ENCODE peak calls at places on chromosomes 4 and X, in ten cellular contexts. L is heart right ventricle; A is Panc1; F is CD8-positive, alpha-beta T cell; P is ovary; Y is CD4-positive, alpha-beta T cell; S is left ventricle myocardium inferior; M is MM.1S; B is body of pancreas; H is PC-3. E is an unnamed sample. For H3K9me3, the result is how much of the 10 kb centered on the place peaks cover.

GRCh38 chr4:127470290-127470809 is 162.4 kb upstream of the INTU start:
- DNase-seq in L (no peak), A (no peak), F (no peak), P (no peak), Y (no peak), S (no peak), M (no peak), B (no peak), H (no peak), E (no peak)

GRCh38 chr4:167918077-167918476 is 174.3 kb upstream of the ANXA10 start:
- DNase-seq in L (no peak), A (no peak), F (no peak), P (no peak), Y (no peak), S (no peak), M (no peak), B (no peak), H (no peak), E (no peak)

GRCh38 chr4:86720508-86721068 is 126.5 kb downstream of the PTPN13 start:
- DNase-seq in L (no peak), A (no peak), F (no peak), P (no peak), Y (no peak), S (no peak), M (no peak), B (no peak), H (peak), E (no peak)

GRCh38 chr4:150949943-150950342 is 65.1 kb downstream of the LRBA start:
- DNase-seq in L (no peak), A (no peak), F (no peak), P (no peak), Y (no peak), S (no peak), M (no peak), B (no peak), H (no peak), E (no peak)

GRCh38 chr4:76607266-76607799 is 172.3 kb downstream of the SHROOM3 start:
- DNase-seq in L (no peak), A (no peak), F (no peak), P (no peak), Y (no peak), S (no peak), M (peak), B (no peak), H (no peak), E (no peak)

GRCh38 chr4:76278583-76278982 is 27.1 kb downstream of the FAM47E start:
- DNase-seq in L (no peak), A (no peak), F (no peak), P (no peak), Y (no peak), S (no peak), M (no peak), B (no peak), H (no peak), E (no peak)

GRCh38 chr4:42906906-42907774 is 14.6 kb downstream of the GRXCR1 start:
- DNase-seq in L (no peak), A (no peak), F (no peak), P (no peak), Y (no peak), S (no peak), M (peak), B (peak), H (peak), E (no peak)

GRCh38 chr4:184287697-184288255 is 70.1 kb upstream of the ENPP6 start:
- DNase-seq in L (no peak), A (no peak), F (no peak), P (no peak), Y (no peak), S (no peak), M (peak), B (peak), H (peak), E (no peak)

GRCh38 chr4:132859929-132860328 is 289.2 kb upstream of the PCDH10 start:
- DNase-seq in L (no peak), A (no peak), F (no peak), P (no peak), Y (no peak), S (no peak), M (no peak), B (no peak), H (no peak), E (no peak)

GRCh38 chr4:110515676-110516075 is 39.7 kb downstream of the ENPEP start:
- DNase-seq in L (no peak), A (no peak), F (no peak), P (no peak), Y (no peak), S (no peak), M (peak), B (peak), H (no peak), E (no peak)

GRCh38 chrX:17616936-17617335 is 120.4 kb upstream of the SCML1 start:
- DNase-seq in L (no peak), A (no peak), F (no peak), P (no peak), Y (no peak), S (no peak), M (no peak), B (no peak), H (no peak), E (no peak)

GRCh38 chrX:85365370-85365995 is 14.0 kb downstream of the POF1B start:
- DNase-seq in L (no peak), A (no peak), F (no peak), P (no peak), Y (no peak), S (no peak), M (no peak), B (no peak), H (no peak), E (no peak)

GRCh38 chr4:53830511-53830910 is 233.9 kb downstream of the CHIC2 start:
- DNase-seq in L (no peak), A (no peak), F (no peak), P (no peak), Y (no peak), S (no peak), M (no peak), B (no peak), H (no peak), E (no peak)

GRCh38 chr4:53832549-53832948 is 231.9 kb downstream of the CHIC2 start:
- DNase-seq in L (no peak), A (no peak), F (no peak), P (no peak), Y (no peak), S (no peak), M (no peak), B (no peak), H (no peak), E (no peak)
- H3K9me3 ChIP-seq in L (under half), A (under half), F (under half), P (under half), Y (under half), S (under half), M (under half), B (under half), H (under half), E (under half)

GRCh38 chrX:136708348-136708747 is 60.4 kb downstream of the CD40LG start:
- DNase-seq in L (no peak), A (no peak), F (no peak), P (no peak), Y (no peak), S (no peak), M (peak), B (no peak), H (peak), E (no peak)
- TF ChIP-seq CTCF in L (no peak), A (peak), F (peak), P (no peak), Y (peak), S (peak), M (peak), B (no peak), H (peak), E (no peak)

GRCh38 chr4:154345359-154345758 is 146.2 kb downstream of the DCHS2 start:
- DNase-seq in L (no peak), A (no peak), F (no peak), P (no peak), Y (no peak), S (no peak), M (no peak), B (no peak), H (no peak), E (no peak)
- H3K9me3 ChIP-seq in L (under half), A (under half), F (under half), P (under half), Y (under half), S (under half), M (under half), B (under half), H (under half), E (under half)

GRCh38 chr4:122930877-122931276 is 8.5 kb upstream of the NUDT6 start:
- DNase-seq in L (no peak), A (no peak), F (no peak), P (no peak), Y (no peak), S (no peak), M (no peak), B (no peak), H (peak), E (no peak)
- TF ChIP-seq CTCF in L (peak), A (peak), F (peak), P (peak), Y (peak), S (peak), M (peak), B (peak), H (peak), E (peak)

GRCh38 chr4:1591107-1591506 is 93.0 kb downstream of the FAM53A start:
- DNase-seq in L (no peak), A (no peak), F (no peak), P (no peak), Y (no peak), S (no peak), M (no peak), B (no peak), H (no peak), E (no peak)
- H3K9me3 ChIP-seq in L (under half), A (under half), F (under half), P (under half), Y (under half), S (under half), M (under half), B (under half), H (under half), E (under half)

DNA sequence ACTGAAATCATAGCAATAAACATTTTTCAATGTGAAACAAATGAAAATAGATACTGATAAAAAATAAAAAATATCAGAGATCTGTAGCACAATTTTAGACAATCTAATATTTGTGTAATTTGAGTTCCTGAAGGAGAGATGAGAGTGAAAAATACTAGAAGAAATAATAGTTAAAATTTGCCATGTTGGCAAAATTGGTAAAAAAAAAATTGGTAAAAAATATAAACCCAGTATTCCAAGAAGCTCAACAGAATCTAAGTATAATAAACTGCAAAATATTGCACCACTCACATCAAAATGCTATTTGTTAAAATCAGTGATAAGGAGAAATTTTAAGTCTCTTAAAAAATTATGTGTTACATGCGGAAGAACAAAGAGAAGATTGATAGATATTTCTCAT is 1680.7 kb downstream of the PCDH7 start:
- DNase-seq in L (no peak), A (no peak), F (no peak), P (no peak), Y (no peak), S (no peak), M (no peak), B (no peak), H (no peak), E (no peak)
- TF ChIP-seq CTCF in L (no peak), A (no peak), F (no peak), P (no peak), Y (no peak), S (no peak), M (no peak), B (no peak), H (no peak), E (no peak)

GRCh38 chr4:8779371-8779988 is 92.2 kb downstream of the HMX1 start:
- DNase-seq in L (no peak), A (no peak), F (no peak), P (no peak), Y (no peak), S (no peak), M (no peak), B (peak), H (no peak), E (no peak)

GRCh38 chr4:8778301-8778700 is 93.3 kb downstream of the HMX1 start:
- DNase-seq in L (no peak), A (no peak), F (no peak), P (no peak), Y (no peak), S (no peak), M (no peak), B (no peak), H (no peak), E (no peak)

GRCh38 chr4:8777320-8778196 is 94.1 kb downstream of the HMX1 start:
- DNase-seq in L (no peak), A (no peak), F (no peak), P (no peak), Y (no peak), S (no peak), M (no peak), B (no peak), H (peak), E (no peak)

GRCh38 chr4:8780086-8780485 is 91.6 kb downstream of the HMX1 start:
- DNase-seq in L (no peak), A (no peak), F (no peak), P (no peak), Y (no peak), S (no peak), M (no peak), B (no peak), H (no peak), E (no peak)

GRCh38 chr4:8778760-8779159 is 92.9 kb downstream of the HMX1 start:
- DNase-seq in L (no peak), A (no peak), F (no peak), P (no peak), Y (no peak), S (no peak), M (no peak), B (no peak), H (no peak), E (no peak)
- H3K9me3 ChIP-seq in L (under half), A (under half), F (under half), P (under half), Y (under half), S (under half), M (under half), B (under half), H (under half), E (under half)

GRCh38 chrX:10254746-10255145 is 98.0 kb downstream of the CLCN4 start:
- DNase-seq in L (no peak), A (no peak), F (no peak), P (no peak), Y (no peak), S (no peak), M (no peak), B (peak), H (peak), E (no peak)
- TF ChIP-seq CTCF in L (no peak), A (peak), F (no peak), P (no peak), Y (no peak), S (peak), M (no peak), B (peak), H (peak), E (no peak)

GRCh38 chr4:58658701-58659100 is 1548.5 kb upstream of the IGFBP7 start:
- DNase-seq in L (no peak), A (no peak), F (no peak), P (no peak), Y (no peak), S (no peak), M (no peak), B (no peak), H (no peak), E (no peak)
- H3K9me3 ChIP-seq in L (under half), A (under half), F (under half), P (under half), Y (under half), S (under half), M (under half), B (under half), H (under half), E (under half)

DNA sequence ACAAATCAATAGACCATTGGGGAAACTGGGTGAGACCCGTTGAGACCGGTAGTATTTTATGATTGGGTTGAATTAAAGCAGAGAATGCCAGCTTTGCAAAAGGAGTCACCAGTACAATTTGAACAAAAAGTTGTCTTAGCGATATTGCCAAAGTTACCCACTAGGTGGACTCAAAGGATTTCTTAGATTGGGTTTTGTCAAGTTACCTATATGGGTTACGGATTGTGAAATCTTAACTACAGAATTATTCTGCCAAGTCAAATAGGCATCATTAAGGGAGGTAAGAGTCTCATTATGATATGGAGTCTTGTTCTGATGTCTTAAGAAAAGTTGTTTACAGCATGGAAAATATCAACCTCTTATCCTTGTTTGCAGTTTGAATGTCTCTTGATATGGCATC is 15.0 kb upstream of the CT47A1 start:
- DNase-seq in L (no peak), A (no peak), F (no peak), P (no peak), Y (no peak), S (no peak), M (peak), B (no peak), H (peak), E (no peak)
- TF ChIP-seq CTCF in L (no peak), A (peak), F (no peak), P (no peak), Y (no peak), S (peak), M (peak), B (peak), H (peak), E (no peak)